ENCODE peak calls at places on chromosomes 11 and 22, in four cellular contexts. J is HepG2, B is GM12878, Z is K562. F is an unnamed sample.

GRCh38 chr11:91396243-91397133 is 828.1 kb upstream of the FAT3 start:
- DNase-seq in B (no peak), Z (no peak), J (peak; percentile 82), F (no peak)

GRCh38 chr11:3164540-3165151 is 464 bp downstream of the OSBPL5 start:
- DNase-seq in Z (no peak), B (no peak), J (no peak), F (peak; percentile 72)

GRCh38 chr11:72075109-72075508 is 5.2 kb downstream of the NUMA1 start:
- DNase-seq in J (no peak), Z (peak; percentile 55), B (no peak), F (peak; percentile 58)

GRCh38 chr11:109554951-109555350 is 133.0 kb downstream of the C11orf87 start:
- DNase-seq in J (no peak), Z (no peak), B (no peak), F (no peak)

GRCh38 chr11:82873919-82874333 is 26.3 kb downstream of the PRCP start:
- DNase-seq in J (no peak), B (no peak), Z (no peak), F (no peak)

GRCh38 chr11:72010529-72011233 is 12.0 kb downstream of the IL18BP start:
- DNase-seq in J (no peak), B (no peak), Z (no peak), F (no peak)

GRCh38 chr11:19116315-19116970 is 525 bp upstream of the ZDHHC13 start:
- DNase-seq in B (peak; percentile 17), J (no peak), Z (no peak), F (peak; percentile 20)

GRCh38 chr11:1618231-1618630 is 3.7 kb downstream of the KRTAP5-4 start:
- DNase-seq in Z (no peak), J (no peak), B (no peak), F (no peak)

GRCh38 chr22:29275819-29276565 is 7.9 kb downstream of the EWSR1 start:
- DNase-seq in B (no peak), J (no peak), Z (no peak), F (no peak)

GRCh38 chr11:110720646-110721283 is 8.5 kb upstream of the ARHGAP20 start:
- DNase-seq in B (no peak), J (no peak), Z (no peak), F (no peak)

GRCh38 chr11:57779275-57779674 is 17.7 kb downstream of the CTNND1 start:
- DNase-seq in Z (no peak), B (no peak), J (peak; percentile 86), F (peak; percentile 84)

GRCh38 chr22:37484115-37485005 is 1.8 kb downstream of the MFNG start:
- DNase-seq in Z (no peak), B (peak; percentile 75), J (no peak), F (no peak)

GRCh38 chr22:38423512-38424503 is 31.2 kb downstream of the KCNJ4 start:
- DNase-seq in B (no peak), J (peak; percentile 56), Z (no peak), F (no peak)

GRCh38 chr11:69974528-69974927 is 103.6 kb upstream of the ANO1 start:
- DNase-seq in J (no peak), B (no peak), Z (no peak), F (no peak)

GRCh38 chr22:36445158-36445668 is 36.2 kb downstream of the TXN2 start:
- DNase-seq in B (no peak), Z (no peak), J (peak; percentile 47), F (peak; percentile 46)

GRCh38 chr11:64764753-64765152 is 5.0 kb upstream of the PYGM start:
- DNase-seq in Z (no peak), B (no peak), J (no peak), F (no peak)

GRCh38 chr11:107307991-107308390 is 149.6 kb downstream of the CWF19L2 start:
- DNase-seq in Z (no peak), B (no peak), J (no peak), F (no peak)

GRCh38 chr22:44098021-44098739 is 74.1 kb downstream of the PARVB start:
- DNase-seq in Z (no peak), B (no peak), J (no peak), F (no peak)

GRCh38 chr11:75480890-75481190 is 44.9 kb downstream of the GDPD5 start:
- DNase-seq in J (no peak), Z (no peak), B (no peak), F (no peak)

GRCh38 chr11:126452718-126453117 is 97.2 kb downstream of the ST3GAL4 start:
- DNase-seq in Z (no peak), J (no peak), B (no peak), F (peak; percentile 22)

GRCh38 chr11:58807358-58807757 is 37.1 kb downstream of the GLYATL2 start:
- DNase-seq in J (no peak), B (no peak), Z (no peak), F (no peak)

GRCh38 chr11:58801302-58801701 is 43.2 kb downstream of the GLYATL2 start:
- DNase-seq in B (no peak), Z (no peak), J (no peak), F (no peak)

GRCh38 chr11:58801974-58802545 is 42.4 kb downstream of the GLYATL2 start:
- DNase-seq in B (no peak), J (no peak), Z (no peak), F (no peak)

DNA sequence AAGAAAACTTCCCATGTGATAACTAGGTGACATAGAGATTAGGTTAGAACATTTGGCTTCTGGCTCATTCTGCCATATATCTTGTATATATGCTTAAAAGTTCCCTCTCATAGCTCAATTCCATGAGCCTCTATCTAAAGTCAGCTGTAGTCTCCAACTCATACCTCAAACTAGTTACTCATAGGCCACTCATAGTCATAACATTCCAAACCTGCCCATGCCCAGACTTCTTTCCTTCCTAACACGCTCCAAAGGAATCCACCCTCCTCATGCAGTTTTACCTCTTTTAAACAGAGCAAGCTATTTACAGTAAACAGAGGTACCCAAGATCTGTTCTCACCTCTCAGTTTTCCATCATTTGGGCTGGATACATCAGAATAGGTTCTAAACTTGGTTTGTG is 39.4 kb downstream of the GLYATL2 start:
- DNase-seq in Z (no peak), J (no peak), B (no peak), F (no peak)
- TF ChIP-seq JUNB in Z (no peak), J (no peak), B (no peak), F (no peak)

GRCh38 chr11:44212128-44212527 is 97.8 kb downstream of the ALX4 start:
- DNase-seq in J (no peak), Z (no peak), B (no peak), F (no peak)

GRCh38 chr11:44208976-44209603 is 100.8 kb downstream of the ALX4 start:
- DNase-seq in B (no peak), Z (no peak), J (peak; percentile 10), F (no peak)

GRCh38 chr11:44207292-44207691 is 102.6 kb downstream of the ALX4 start:
- DNase-seq in J (no peak), Z (no peak), B (no peak), F (no peak)

GRCh38 chr11:44217432-44217831 is 92.5 kb downstream of the ALX4 start:
- DNase-seq in J (no peak), B (no peak), Z (no peak), F (no peak)

DNA sequence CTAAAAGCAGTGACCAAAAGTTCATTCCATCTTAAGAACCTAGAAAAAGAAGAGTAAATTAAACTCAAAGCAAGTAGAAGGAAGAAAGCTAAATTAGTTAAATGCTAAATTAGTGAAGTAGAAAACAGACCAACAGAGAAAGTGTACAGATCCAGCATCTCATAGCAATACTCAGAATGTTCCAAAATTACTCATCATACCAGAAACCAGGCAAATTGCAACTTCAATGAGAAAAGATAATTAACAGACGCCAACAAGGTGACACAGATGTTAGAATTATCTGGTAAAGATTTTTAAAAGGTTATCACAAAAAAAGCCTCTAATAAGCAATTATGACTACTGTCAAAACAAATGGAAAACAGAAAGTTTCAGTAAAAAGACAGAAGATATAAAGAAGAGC is 96.8 kb downstream of the ALX4 start:
- DNase-seq in B (no peak), J (no peak), Z (no peak), F (no peak)
- H3K27me3 ChIP-seq in B (no peaks in the 10 kb centered on the region), J (no peaks in the 10 kb centered on the region), Z (no peaks in the 10 kb centered on the region), F (no peaks in the 10 kb centered on the region)

GRCh38 chr11:11020747-11021149 is 162.9 kb upstream of the ZBED5 start:
- DNase-seq in J (no peak), Z (peak; percentile 21), B (no peak), F (peak; percentile 41)
- TF ChIP-seq JUNB in J (no peak), Z (no peak), B (no peak), F (no peak)

DNA sequence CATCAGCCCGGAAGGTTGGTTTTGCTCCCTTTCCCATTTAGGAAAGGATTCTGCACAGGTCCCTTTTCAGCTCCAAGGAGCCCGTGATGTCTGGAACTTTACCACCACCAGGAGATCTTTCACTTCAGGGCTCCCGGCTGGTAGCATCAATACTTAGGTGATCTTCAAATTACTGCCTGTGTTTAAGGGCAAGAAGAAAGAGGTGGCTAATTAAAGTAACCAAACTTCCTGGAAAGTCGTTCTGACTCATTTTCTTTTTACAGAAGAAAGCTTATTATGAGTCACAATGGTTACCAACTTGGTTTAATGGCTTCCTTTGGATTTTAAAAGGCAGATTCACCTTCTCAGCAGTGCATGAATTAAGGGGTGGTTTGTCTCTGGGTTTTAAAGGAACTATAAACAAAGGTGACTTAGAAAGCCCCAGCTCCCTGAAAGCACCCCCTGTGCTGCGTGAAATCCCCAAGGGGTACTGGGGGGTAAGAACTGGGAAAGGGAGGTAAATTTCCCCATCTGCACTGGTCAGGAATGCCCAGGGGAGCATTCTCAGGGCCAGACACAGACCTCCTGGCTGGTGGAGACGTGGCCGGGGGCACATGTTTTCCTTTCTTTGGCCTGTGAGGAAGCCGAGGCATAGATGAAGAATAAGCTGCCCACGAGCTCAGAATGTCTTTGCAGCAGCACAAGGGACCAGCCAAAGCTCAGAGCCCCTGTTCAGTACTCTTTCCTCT is 8.8 kb downstream of the POU2F3 start:
- DNase-seq in Z (no peak), J (no peak), B (peak; percentile 93), F (no peak)
- H3K27me3 ChIP-seq in Z (peaks cover 34% of the 10 kb centered on the region), J (peaks cover 61% of the 10 kb centered on the region), B (no peaks in the 10 kb centered on the region), F (peaks cover 4% of the 10 kb centered on the region)